ENCODE peak calls at places on chromosomes 3 and 15, in five cellular contexts. J is breast epithelium, P is astrocyte, B is epithelial cell of esophagus, Q is A549. A is an unnamed sample.

GRCh38 chr15:32747886-32748285 is 30.1 kb downstream of the GREM1 start:
- DNase-seq in Q (no peak), B (no peak), P (peak), J (no peak), A (peak)

GRCh38 chr3:71064288-71064975 is 519.1 kb downstream of the FOXP1 start:
- DNase-seq in B (peak), J (no peak), Q (peak), P (peak), A (no peak)

GRCh38 chr3:54476876-54477275 is 354.5 kb downstream of the CACNA2D3 start:
- DNase-seq in B (no peak), J (no peak), Q (no peak), P (no peak), A (no peak)

GRCh38 chr3:177836671-177837070 is 639.4 kb upstream of the TBL1XR1 start:
- DNase-seq in Q (no peak), J (no peak), B (peak), P (peak), A (no peak)

GRCh38 chr15:31977812-31978662 is 52.3 kb upstream of the CHRNA7 start:
- DNase-seq in B (peak), Q (peak), J (no peak), P (no peak), A (peak)

GRCh38 chr15:55770261-55770660 is 27.3 kb upstream of the PRTG start:
- DNase-seq in P (no peak), B (no peak), J (no peak), Q (no peak), A (no peak)

GRCh38 chr3:124602986-124603627 is 127.1 kb upstream of the UMPS start:
- DNase-seq in B (no peak), J (no peak), P (no peak), Q (no peak), A (no peak)

GRCh38 chr15:91559066-91559465 is 294.4 kb upstream of the SLCO3A1 start:
- DNase-seq in J (no peak), P (no peak), Q (no peak), B (no peak), A (no peak)

GRCh38 chr15:26294062-26294689 is 431.0 kb upstream of the ATP10A start:
- DNase-seq in Q (no peak), B (no peak), P (no peak), J (no peak), A (no peak)

GRCh38 chr15:50135123-50135541 is 16.1 kb upstream of the ATP8B4 start:
- DNase-seq in J (no peak), Q (peak), B (no peak), P (peak), A (peak)

GRCh38 chr15:25735550-25736384 is 127.4 kb downstream of the ATP10A start:
- DNase-seq in Q (no peak), J (no peak), B (no peak), P (no peak), A (no peak)

GRCh38 chr3:5298453-5298852 is 110.9 kb downstream of the EDEM1 start:
- DNase-seq in P (no peak), B (peak), J (no peak), Q (no peak), A (no peak)

GRCh38 chr3:45224824-45225464 is 1.1 kb downstream of the TMEM158 start:
- DNase-seq in B (peak), Q (peak), P (peak), J (peak), A (peak)

GRCh38 chr3:88141458-88142083 is 8.2 kb upstream of the C3orf38 start:
- DNase-seq in B (peak), J (no peak), P (peak), Q (no peak), A (peak)

GRCh38 chr3:189863031-189863430 is 231.8 kb downstream of the TP63 start:
- DNase-seq in B (no peak), Q (no peak), P (no peak), J (no peak), A (no peak)

GRCh38 chr3:30012941-30013543 is 593.4 kb upstream of the TGFBR2 start:
- DNase-seq in Q (peak), J (peak), B (peak), P (peak), A (peak)

GRCh38 chr15:60407406-60407805 is 9.6 kb upstream of the ANXA2 start:
- DNase-seq in Q (peak), P (peak), J (no peak), B (peak), A (peak)

GRCh38 chr15:70096975-70097336 is 761 bp downstream of the TLE3 start:
- DNase-seq in B (no peak), J (no peak), Q (peak), P (no peak), A (no peak)

GRCh38 chr15:39095218-39095879 is 485.5 kb upstream of the THBS1 start:
- DNase-seq in B (peak), J (no peak), Q (no peak), P (no peak), A (no peak)

GRCh38 chr3:163939926-163940325 is 1138.4 kb downstream of the SI start:
- DNase-seq in Q (no peak), P (peak), B (peak), J (no peak), A (no peak)
- TF ChIP-seq CTCF in Q (no peak), P (no peak), B (no peak), J (no peak), A (no peak)

GRCh38 chr3:60579734-60580133 is 671.5 kb downstream of the FHIT start:
- DNase-seq in B (peak), J (no peak), P (peak), Q (no peak), A (peak)

GRCh38 chr3:60578936-60579335 is 672.3 kb downstream of the FHIT start:
- DNase-seq in J (no peak), P (no peak), B (peak), Q (no peak), A (no peak)

GRCh38 chr3:60580826-60581225 is 670.4 kb downstream of the FHIT start:
- DNase-seq in P (no peak), Q (no peak), B (no peak), J (no peak), A (no peak)

GRCh38 chr3:60584250-60584649 is 667.0 kb downstream of the FHIT start:
- DNase-seq in P (peak), J (no peak), Q (no peak), B (no peak), A (peak)

DNA sequence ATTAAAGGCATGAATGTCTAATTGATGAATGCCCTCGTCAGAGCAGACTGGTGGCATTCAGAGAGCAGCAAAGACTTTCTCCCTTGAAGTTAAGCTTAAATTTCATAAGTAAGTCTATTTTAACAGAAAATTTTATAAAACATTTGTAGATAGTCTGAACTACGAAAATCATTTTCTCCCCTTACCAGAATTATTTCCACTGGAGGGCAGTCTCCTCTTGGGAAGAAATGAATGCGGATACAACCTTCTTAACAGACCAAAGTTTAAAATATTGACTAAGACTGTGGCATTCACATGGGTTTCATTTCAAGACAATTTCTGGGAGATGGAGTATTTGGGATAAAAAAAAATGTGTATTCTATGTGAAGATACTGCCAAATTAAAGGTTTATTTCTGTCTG is 669.0 kb downstream of the FHIT start:
- DNase-seq in P (no peak), Q (no peak), J (no peak), B (no peak), A (peak)
- TF ChIP-seq CTCF in P (peak), Q (no peak), J (no peak), B (peak), A (peak)

GRCh38 chr3:142975316-142975995 is 12.0 kb upstream of the PAQR9 start:
- DNase-seq in J (no peak), P (no peak), Q (no peak), B (peak), A (no peak)
- TF ChIP-seq CTCF in J (no peak), P (no peak), Q (peak), B (peak), A (peak)

DNA sequence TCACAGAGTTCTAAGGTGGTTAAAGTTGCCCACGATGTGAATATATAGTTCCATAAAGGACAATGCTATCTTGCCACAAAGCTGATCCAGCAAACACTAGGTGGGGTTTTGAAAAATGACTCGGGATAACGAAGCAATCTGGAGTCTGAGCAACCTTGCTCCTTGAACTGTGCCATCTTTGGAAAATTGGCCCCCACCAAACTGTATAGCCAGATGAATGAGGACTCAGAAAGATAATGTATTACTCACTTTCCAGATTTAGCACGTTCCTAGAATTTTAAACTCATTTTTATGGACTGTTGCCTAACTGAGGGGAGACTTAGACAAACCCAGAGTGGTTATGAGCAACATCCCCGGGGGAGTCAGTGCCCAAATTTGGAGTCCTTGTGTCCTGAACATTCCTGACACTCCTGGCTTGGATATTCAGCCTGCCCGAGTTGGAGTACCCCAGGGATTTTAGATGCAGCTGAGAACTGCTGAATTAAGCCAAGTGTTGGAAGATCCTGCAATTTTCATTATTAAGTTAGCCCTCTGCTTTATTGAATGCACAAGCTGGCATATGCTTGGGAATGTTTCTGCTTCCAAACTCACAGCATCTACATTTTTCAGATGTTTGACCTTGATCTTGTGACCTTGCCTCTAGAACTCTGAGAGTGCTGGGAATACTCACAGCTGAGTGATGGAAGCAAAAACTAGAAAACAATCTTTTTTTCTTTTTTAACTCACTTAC is 8.8 kb upstream of the MAGI1 start:
- DNase-seq in J (no peak), Q (no peak), P (peak), B (no peak), A (peak)
- TF ChIP-seq CTCF in J (no peak), Q (no peak), P (no peak), B (no peak), A (peak)

DNA sequence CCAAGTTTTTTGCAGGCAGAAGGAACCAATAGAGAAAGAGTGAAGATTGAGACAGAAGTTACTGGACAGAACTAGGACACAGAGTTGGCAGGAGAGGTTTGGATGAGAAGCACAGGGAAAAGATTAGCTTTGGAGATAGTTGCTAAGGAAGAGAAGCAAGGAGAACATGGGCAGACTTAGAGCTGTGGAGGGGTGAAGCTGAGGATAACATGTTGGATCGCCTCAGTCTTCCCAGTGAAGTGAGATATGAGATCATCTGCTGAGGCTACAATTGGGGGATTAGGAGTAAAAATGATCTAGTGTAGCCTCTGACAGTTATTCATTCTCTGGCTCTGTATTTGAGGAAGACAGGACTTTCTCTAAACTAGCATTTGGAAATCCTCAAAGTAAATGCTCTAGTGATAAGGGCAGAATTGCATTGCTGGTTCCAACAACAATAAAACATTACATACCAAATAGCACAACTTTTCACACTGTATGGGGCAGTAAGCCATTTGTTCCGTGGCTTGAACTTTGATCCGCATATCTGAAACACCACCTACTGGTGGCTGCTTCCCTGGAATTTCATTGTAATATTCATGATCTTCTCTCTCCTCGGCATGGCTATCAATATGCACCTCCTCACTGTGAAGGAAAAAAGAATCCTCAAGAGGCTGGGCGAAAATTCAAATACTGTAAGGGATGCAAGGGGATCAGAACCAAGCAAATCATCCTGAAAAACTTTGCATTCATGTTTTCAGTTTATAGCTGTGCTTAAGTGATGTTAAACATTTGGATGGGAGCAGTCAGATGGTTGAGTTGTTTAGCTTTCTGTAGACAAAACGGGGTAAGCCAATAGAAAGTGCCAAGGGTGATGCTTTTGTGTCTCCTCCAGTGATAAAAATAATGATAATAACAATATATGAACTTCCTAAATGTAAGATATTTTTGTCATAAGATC is 22.2 kb upstream of the EID1 start:
- DNase-seq in J (no peak), P (peak), B (peak), Q (peak), A (peak)
- TF ChIP-seq CTCF in J (no peak), P (peak), B (peak), Q (peak), A (peak)

DNA sequence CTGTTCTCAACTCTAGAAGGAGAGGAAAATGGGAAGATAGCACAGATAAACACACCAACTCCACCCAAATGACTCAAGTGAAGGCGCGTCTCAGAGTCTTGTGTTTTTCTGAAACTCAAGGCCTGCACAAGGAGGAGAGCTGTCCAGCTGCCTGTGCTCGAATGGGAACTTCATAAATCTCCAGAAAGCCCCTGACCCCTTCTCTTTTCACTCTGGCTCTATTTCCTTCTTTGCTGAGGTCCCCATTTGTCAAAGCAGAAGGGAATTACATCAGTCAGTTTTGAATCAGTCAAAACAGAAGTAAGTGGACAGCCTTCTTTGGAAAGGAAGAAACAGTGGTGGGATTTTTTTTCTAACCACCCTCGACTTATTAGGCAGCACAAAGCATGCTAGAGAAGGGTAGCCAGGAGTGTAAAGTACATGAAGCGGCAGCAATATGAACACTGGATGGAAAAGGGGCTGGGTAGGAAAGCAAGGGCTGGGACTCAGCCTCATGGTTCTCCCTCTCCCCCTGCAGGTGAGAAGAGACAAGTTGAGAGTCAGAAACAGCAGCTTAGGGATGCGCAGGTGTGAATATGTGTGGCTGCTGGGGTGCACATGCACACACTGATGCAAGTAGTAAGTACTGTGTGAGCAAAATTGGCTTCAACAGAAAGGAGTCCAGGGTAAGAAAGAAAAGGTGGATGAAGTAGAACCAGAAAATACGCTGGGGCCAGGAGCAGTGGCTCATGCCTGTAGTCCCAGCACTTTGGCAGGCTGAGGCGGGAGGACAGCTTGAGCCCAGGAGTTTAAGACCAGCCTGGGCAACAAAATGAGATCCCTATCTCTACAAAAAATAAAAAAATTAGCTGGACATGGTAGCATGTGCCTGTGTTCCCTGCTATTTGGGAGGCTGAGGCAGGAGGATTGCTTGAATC is 36.6 kb upstream of the MAGEF1 start:
- DNase-seq in P (no peak), Q (peak), B (peak), J (no peak), A (no peak)
- TF ChIP-seq CTCF in P (no peak), Q (peak), B (peak), J (peak), A (peak)

DNA sequence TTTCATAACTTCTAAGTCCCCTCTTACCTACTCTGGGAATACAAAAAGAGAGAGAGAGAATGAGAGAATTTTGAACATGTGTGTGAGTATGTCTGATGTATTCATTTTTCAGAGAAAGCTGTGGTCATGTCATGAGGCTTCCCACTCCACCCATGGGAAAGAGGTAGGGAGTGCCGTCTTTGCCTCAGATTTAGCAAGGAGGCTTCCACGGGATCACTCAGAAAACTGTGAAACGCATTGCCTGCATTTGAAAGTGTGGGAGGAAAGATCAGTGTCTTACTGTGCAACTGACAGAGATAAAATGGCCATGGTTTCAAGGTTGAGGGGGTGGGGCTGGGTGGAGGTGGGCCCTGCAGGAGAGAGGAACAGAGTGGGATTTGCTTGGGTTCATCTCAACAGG is 331.5 kb upstream of the CTNNB1 start:
- DNase-seq in Q (no peak), P (no peak), B (no peak), J (no peak), A (no peak)
- TF ChIP-seq CTCF in Q (no peak), P (no peak), B (no peak), J (no peak), A (no peak)

A was measured in HFFc6.